ENCODE peak calls at places on chromosomes 12 and 14, in six cellular contexts. I is HepG2, X is GM12878, O is HCT116, A is K562, L is H1. J is an unnamed sample.

GRCh38 chr14:24070285-24071143 is 848 bp upstream of the CPNE6 start:
- DNase-seq in I (no peak), X (no peak), O (no peak), L (no peak), A (no peak), J (no peak)

GRCh38 chr12:43332977-43333649 is 218.9 kb downstream of the ADAMTS20 start:
- DNase-seq in A (no peak), I (no peak), X (no peak), O (no peak), L (no peak), J (no peak)

GRCh38 chr14:30389134-30389900 is 169.6 kb upstream of the G2E3 start:
- DNase-seq in O (no peak), X (no peak), L (no peak), A (no peak), I (no peak), J (no peak)

GRCh38 chr14:58605465-58605864 is 32.3 kb upstream of the DACT1 start:
- DNase-seq in O (no peak), A (no peak), L (no peak), X (no peak), I (no peak), J (no peak)

GRCh38 chr12:122421815-122422737 is at the start of gene CLIP1:
- DNase-seq in L (peak), O (no peak), A (peak), X (no peak), I (peak), J (no peak)

GRCh38 chr12:48739618-48740269 is 23.2 kb upstream of the CCNT1 start:
- DNase-seq in A (no peak), I (no peak), L (no peak), X (no peak), O (no peak), J (no peak)

GRCh38 chr12:52645120-52645761 is 6.8 kb downstream of the KRT2 start:
- DNase-seq in X (no peak), L (peak), I (no peak), O (no peak), A (peak), J (no peak)

GRCh38 chr12:103583008-103583407 is 4.1 kb upstream of the STAB2 start:
- DNase-seq in A (no peak), O (no peak), I (no peak), X (no peak), L (no peak), J (no peak)

GRCh38 chr12:122527478-122527944 is 462 bp downstream of the KNTC1 start:
- DNase-seq in I (no peak), A (peak), O (no peak), L (no peak), X (no peak), J (no peak)

GRCh38 chr14:51581017-51581881 is 70.5 kb upstream of the FRMD6 start:
- DNase-seq in I (no peak), X (no peak), O (no peak), L (no peak), A (no peak), J (no peak)

GRCh38 chr14:53621433-53621832 is 335.2 kb downstream of the BMP4 start:
- DNase-seq in I (no peak), X (no peak), O (no peak), A (no peak), L (no peak), J (no peak)

GRCh38 chr14:74955229-74955999 is at the start of gene PGF:
- DNase-seq in O (peak), L (peak), A (peak), X (no peak), I (no peak), J (no peak)

GRCh38 chr12:123049398-123050250 is 69.1 kb downstream of the ARL6IP4 start:
- DNase-seq in A (no peak), X (no peak), I (no peak), O (no peak), L (no peak), J (no peak)

GRCh38 chr14:55556929-55557623 is 22.9 kb upstream of the KTN1 start:
- DNase-seq in I (peak), A (no peak), O (peak), X (no peak), L (no peak), J (no peak)

GRCh38 chr12:47419500-47419899 is 286.3 kb downstream of the RPAP3 start:
- DNase-seq in L (no peak), I (no peak), A (no peak), O (no peak), X (no peak), J (peak)

GRCh38 chr14:105064721-105065143 is 498 bp downstream of the GPR132 start:
- DNase-seq in L (no peak), O (no peak), A (no peak), X (no peak), I (peak), J (no peak)

GRCh38 chr14:35158491-35158890 is 36.1 kb downstream of the PRORP start:
- DNase-seq in L (no peak), O (no peak), I (no peak), X (no peak), A (no peak), J (no peak)

GRCh38 chr12:61667676-61668075 is 592.5 kb upstream of the USP15 start:
- DNase-seq in I (no peak), O (no peak), X (no peak), A (no peak), L (no peak), J (no peak)

GRCh38 chr12:55789171-55789570 is 28.4 kb downstream of the SARNP start:
- DNase-seq in X (no peak), A (no peak), I (no peak), L (no peak), O (no peak), J (no peak)

GRCh38 chr12:17802657-17803641 is 287.0 kb downstream of the RERGL start:
- DNase-seq in I (no peak), A (no peak), X (no peak), O (no peak), L (peak), J (no peak)

DNA sequence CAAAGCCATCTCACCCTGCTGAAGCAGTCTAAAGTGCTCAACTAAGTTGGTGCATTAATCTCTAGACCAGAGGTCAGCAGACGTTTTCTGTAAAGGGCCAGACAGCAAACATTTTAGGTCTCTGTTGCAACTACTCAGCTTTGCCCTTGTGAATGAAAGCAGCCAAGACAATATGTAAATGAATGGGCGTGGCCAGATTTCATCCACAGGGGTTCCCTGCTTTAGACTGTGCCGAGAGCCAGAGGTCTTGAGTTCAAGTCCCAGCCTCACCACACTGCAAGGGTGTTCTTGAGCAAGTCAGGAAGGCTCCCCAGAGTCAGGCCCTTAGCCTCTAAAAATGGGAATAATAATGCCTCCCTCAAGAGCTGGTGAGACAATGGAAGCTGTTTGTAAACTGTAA is 166.2 kb downstream of the CHST11 start:
- DNase-seq in A (no peak), I (no peak), O (no peak), L (no peak), X (no peak), J (peak)
- TF ChIP-seq ZNF274 in A (no peak), I (no peak), O (no peak), L (no peak), X (no peak), J (no peak)

GRCh38 chr14:81464253-81465001 is 64.3 kb upstream of the STON2 start:
- DNase-seq in A (peak), X (peak), L (peak), O (peak), I (peak), J (peak)
- TF ChIP-seq ZNF274 in A (no peak), X (no peak), L (no peak), O (no peak), I (no peak), J (no peak)

GRCh38 chr12:3520168-3520567 is 29.2 kb downstream of the PRMT8 start:
- DNase-seq in O (no peak), I (no peak), X (no peak), A (no peak), L (no peak), J (no peak)

GRCh38 chr12:3518902-3519301 is 27.9 kb downstream of the PRMT8 start:
- DNase-seq in A (no peak), X (no peak), O (no peak), L (peak), I (no peak), J (no peak)

GRCh38 chr12:3523058-3523457 is 32.1 kb downstream of the PRMT8 start:
- DNase-seq in L (peak), X (no peak), A (no peak), I (no peak), O (no peak), J (no peak)

GRCh38 chr12:3523728-3524127 is 32.7 kb downstream of the PRMT8 start:
- DNase-seq in X (no peak), L (peak), I (peak), A (no peak), O (no peak), J (no peak)

DNA sequence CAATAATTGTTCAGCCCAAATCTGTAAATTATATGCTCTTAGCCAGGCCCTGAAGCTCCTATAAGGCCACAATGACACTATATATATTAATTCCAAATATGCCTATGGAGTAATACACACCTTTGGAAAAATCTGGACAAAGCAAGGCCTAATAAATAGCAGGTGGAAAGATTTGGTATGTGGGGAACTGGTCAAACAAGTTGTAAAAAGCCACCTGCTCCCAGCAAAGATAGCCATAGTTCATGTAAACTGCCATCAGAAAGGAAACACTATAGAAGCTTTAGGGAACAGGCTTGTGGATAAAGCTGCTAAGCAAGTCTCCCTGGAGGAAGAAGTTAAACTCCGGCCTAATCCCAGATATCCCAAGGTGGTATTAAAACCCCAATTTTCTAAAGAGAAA is 29.7 kb downstream of the PRMT8 start:
- DNase-seq in I (no peak), X (no peak), L (peak), A (no peak), O (no peak), J (no peak)
- TF ChIP-seq ZNF274 in I (no peak), X (no peak), L (no peak), A (no peak), O (no peak), J (no peak)

GRCh38 chr12:6341439-6342139 is at the start of gene TNFRSF1A:
- DNase-seq in I (peak), L (no peak), X (no peak), A (peak), O (no peak), J (peak)
- TF ChIP-seq ZNF274 in I (no peak), L (no peak), X (no peak), A (no peak), O (no peak), J (no peak)

GRCh38 chr14:36658091-36659009 is 3.3 kb upstream of the PAX9 start:
- DNase-seq in I (no peak), A (no peak), X (no peak), O (no peak), L (peak), J (no peak)

GRCh38 chr14:36655963-36656768 is 5.5 kb upstream of the PAX9 start:
- DNase-seq in O (peak), X (no peak), I (peak), L (peak), A (no peak), J (no peak)

GRCh38 chr14:36659010-36659821 is 2.4 kb upstream of the PAX9 start:
- DNase-seq in I (no peak), L (no peak), A (no peak), O (no peak), X (no peak), J (no peak)

GRCh38 chr14:36656769-36657408 is 4.8 kb upstream of the PAX9 start:
- DNase-seq in O (no peak), L (peak), I (no peak), X (no peak), A (no peak), J (no peak)

DNA sequence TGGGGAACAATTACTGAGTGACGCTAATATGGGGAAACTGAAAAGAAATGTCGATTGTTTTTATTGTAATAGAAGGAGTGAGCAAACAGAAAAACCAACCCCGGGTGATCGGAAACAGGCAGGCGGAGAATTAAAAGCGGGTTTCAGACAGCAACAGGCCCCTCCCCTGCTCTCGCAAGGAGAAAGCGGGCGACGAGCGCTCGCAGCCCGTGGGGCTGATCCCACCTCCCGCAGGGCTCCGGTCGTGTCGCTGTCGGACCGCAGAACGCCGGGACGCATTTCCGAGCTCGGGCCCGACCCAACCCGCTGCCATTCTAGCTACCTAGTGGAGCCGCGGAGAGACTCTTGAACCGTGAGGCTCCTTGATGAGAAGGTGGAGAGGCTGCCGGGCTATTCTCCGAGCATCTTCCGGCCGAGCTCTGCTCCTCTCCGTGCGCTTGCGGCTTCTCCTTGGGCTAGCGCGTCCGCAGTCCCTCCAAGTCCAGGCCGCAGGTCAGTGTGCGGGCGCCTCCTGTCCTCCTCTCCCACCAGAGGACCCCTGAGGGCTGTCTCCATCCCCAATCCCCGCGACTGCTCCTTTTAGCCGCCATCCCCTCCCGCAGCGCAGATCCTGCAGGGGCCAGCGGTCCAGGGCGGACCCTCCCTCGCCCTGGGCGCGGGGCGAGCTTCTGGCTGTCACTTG is 4.1 kb upstream of the PAX9 start:
- DNase-seq in X (no peak), A (no peak), L (peak), I (no peak), O (no peak), J (no peak)
- TF ChIP-seq ZNF274 in X (no peak), A (no peak), L (no peak), I (peak), O (no peak), J (no peak)

DNA sequence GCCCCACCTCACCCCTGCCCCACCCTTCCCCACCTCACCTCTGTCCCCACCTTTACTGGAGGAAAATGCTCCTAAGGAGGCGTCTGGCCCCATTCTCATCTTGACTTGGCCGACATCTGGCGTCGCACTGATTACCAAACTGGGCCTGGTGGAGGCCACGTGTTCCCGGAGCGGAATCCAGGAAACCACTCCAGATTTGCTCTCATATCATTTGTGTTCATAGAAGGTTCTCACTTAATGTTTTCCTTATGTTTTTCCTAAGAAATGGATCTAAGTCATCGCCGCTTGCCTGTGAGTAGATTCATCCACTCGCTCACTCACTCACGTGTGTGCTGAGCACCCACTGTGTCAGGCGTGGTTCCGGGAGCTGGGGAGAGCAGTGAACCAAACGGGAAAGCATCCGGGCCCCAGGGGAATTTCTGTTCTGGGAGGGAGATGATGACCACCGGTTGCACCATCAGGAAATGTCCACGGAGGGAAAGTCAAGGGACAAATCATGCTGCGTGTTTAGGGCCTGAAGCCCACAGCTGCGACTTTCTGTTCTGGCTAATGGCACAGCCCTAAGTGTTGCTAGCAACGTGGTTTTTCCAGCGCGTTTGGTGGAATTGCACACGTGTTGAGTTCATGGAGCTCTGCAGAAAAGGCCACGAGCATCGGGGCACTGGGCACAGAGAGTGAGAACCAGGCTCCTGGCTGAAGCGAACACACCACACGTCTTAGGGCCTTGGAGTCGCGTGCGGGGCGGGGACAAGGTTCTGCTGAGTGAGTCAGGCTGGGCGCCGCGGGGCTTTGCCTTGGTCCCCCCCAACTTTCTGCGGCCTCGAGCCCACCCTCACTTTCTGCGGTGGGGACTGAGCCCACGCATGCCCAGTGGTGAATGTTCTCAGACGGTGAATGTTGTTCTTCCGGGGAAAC is 57.7 kb downstream of the ADGRD1 start:
- DNase-seq in O (no peak), A (no peak), L (no peak), X (no peak), I (no peak), J (no peak)
- TF ChIP-seq ZNF274 in O (no peak), A (no peak), L (no peak), X (no peak), I (no peak), J (no peak)

J was measured in NT2/D1.